ENCODE peak calls at places on chromosome 20, in seven cellular contexts. W, E, L, V, B, F and R are unnamed samples.
A peak's percentile ranks its signal among the peaks of the same experiment; 100 is the strongest.

GRCh38 chr20:62937353-62938104 is 418 bp upstream of the GID8 start:
- DNase-seq in W (peak; percentile 96), E (peak; percentile 54), L (peak; percentile 97), V (peak; percentile 98), B (peak; percentile 96), F (peak; percentile 98), R (peak; percentile 99)

GRCh38 chr20:47476452-47476851 is 25.2 kb upstream of the NCOA3 start:
- DNase-seq in W (no peak), E (no peak), L (no peak), V (no peak), B (no peak), F (no peak), R (no peak)

GRCh38 chr20:2693286-2693995 is 861 bp downstream of the EBF4 start:
- DNase-seq in W (peak; percentile 33), E (no peak), L (no peak), V (no peak), B (peak; percentile 35), F (peak; percentile 53), R (no peak)

GRCh38 chr20:52494244-52494643 is 302.7 kb upstream of the ZFP64 start:
- DNase-seq in W (peak; percentile 67), E (no peak), L (peak; percentile 95), V (peak; percentile 89), B (peak; percentile 10), F (peak; percentile 25), R (no peak)

GRCh38 chr20:5774438-5774837 is 24.2 kb downstream of the SHLD1 start:
- DNase-seq in W (no peak), E (no peak), L (no peak), V (no peak), B (no peak), F (no peak), R (no peak)

GRCh38 chr20:58714340-58714922 is 21.8 kb downstream of the NPEPL1 start:
- DNase-seq in W (no peak), E (no peak), L (no peak), V (peak; percentile 48), B (no peak), F (no peak), R (peak; percentile 44)

GRCh38 chr20:24506696-24507095 is 37.3 kb downstream of the SYNDIG1 start:
- DNase-seq in W (no peak), E (no peak), L (no peak), V (no peak), B (no peak), F (no peak), R (no peak)

GRCh38 chr20:38551056-38551626 is 29.9 kb upstream of the ADIG start:
- DNase-seq in W (no peak), E (no peak), L (no peak), V (no peak), B (no peak), F (no peak), R (no peak)

GRCh38 chr20:63057133-63058117 is 50.7 kb upstream of the BHLHE23 start:
- DNase-seq in W (no peak), E (no peak), L (no peak), V (peak; percentile 22), B (no peak), F (no peak), R (no peak)

GRCh38 chr20:50163570-50164317 is 10.2 kb upstream of the PEDS1 start:
- DNase-seq in W (no peak), E (no peak), L (peak; percentile 61), V (peak; percentile 78), B (no peak), F (no peak), R (no peak)

GRCh38 chr20:54194724-54195438 is 13.0 kb upstream of the PFDN4 start:
- DNase-seq in W (no peak), E (no peak), L (peak; percentile 60), V (no peak), B (peak; percentile 76), F (no peak), R (no peak)

GRCh38 chr20:13525225-13525940 is 113.3 kb downstream of the TASP1 start:
- DNase-seq in W (no peak), E (no peak), L (peak; percentile 95), V (peak; percentile 87), B (peak; percentile 87), F (no peak), R (no peak)

GRCh38 chr20:57670288-57671071 is 39.3 kb downstream of the PMEPA1 start:
- DNase-seq in W (no peak), E (no peak), L (no peak), V (no peak), B (no peak), F (no peak), R (no peak)